ENCODE peak calls at places on chromosome 6, in ten cellular contexts. One of them, this sample, is unnamed.

GRCh38 chr6:15855311-15855710 is 192.5 kb upstream of the DTNBP1 start:
- DNase-seq in neural progenitor cell: no peak
- DNase-seq in Right ventricle myocardium superior: no peak
- DNase-seq in MV-4-11: no peak
- DNase-seq in HTR-8/SVneo: no peak
- DNase-seq in A549: no peak
- DNase-seq in Calu3: no peak
- DNase-seq in activated naive CD8-positive, alpha-beta T cell treated with anti-CD3 and anti-CD28 coated beads, Interleukin-2, amount 50 U/mL, for 24 hours: no peak
- DNase-seq in MG63: no peak
- DNase-seq in non-pigmented ciliary epithelial cell: no peak
- DNase-seq in this sample: no peak

GRCh38 chr6:106716966-106717365 is 87.6 kb downstream of the QRSL1 start:
- DNase-seq in HTR-8/SVneo: no peak
- DNase-seq in MG63: no peak
- DNase-seq in Right ventricle myocardium superior: no peak
- DNase-seq in non-pigmented ciliary epithelial cell: no peak
- DNase-seq in neural progenitor cell: no peak
- DNase-seq in MV-4-11: no peak
- DNase-seq in A549: no peak
- DNase-seq in activated naive CD8-positive, alpha-beta T cell treated with anti-CD3 and anti-CD28 coated beads, Interleukin-2, amount 50 U/mL, for 24 hours: no peak
- DNase-seq in Calu3: no peak
- DNase-seq in this sample: no peak

GRCh38 chr6:47687432-47687831 is 10.9 kb upstream of the ADGRF4 start:
- DNase-seq in Right ventricle myocardium superior: no peak
- DNase-seq in activated naive CD8-positive, alpha-beta T cell treated with anti-CD3 and anti-CD28 coated beads, Interleukin-2, amount 50 U/mL, for 24 hours: no peak
- DNase-seq in HTR-8/SVneo: no peak
- DNase-seq in MG63: no peak
- DNase-seq in neural progenitor cell: no peak
- DNase-seq in Calu3: no peak
- DNase-seq in non-pigmented ciliary epithelial cell: no peak
- DNase-seq in A549: no peak
- DNase-seq in MV-4-11: no peak
- DNase-seq in this sample: no peak

GRCh38 chr6:134937426-134937825 is 12.5 kb downstream of the ALDH8A1 start:
- DNase-seq in non-pigmented ciliary epithelial cell: no peak
- DNase-seq in A549: no peak
- DNase-seq in Calu3: no peak
- DNase-seq in MV-4-11: no peak
- DNase-seq in neural progenitor cell: no peak
- DNase-seq in HTR-8/SVneo: no peak
- DNase-seq in MG63: no peak
- DNase-seq in activated naive CD8-positive, alpha-beta T cell treated with anti-CD3 and anti-CD28 coated beads, Interleukin-2, amount 50 U/mL, for 24 hours: no peak
- DNase-seq in Right ventricle myocardium superior: no peak
- DNase-seq in this sample: no peak

GRCh38 chr6:148657053-148657452 is 89.8 kb upstream of the UST start:
- DNase-seq in HTR-8/SVneo: no peak
- DNase-seq in non-pigmented ciliary epithelial cell: no peak
- DNase-seq in Right ventricle myocardium superior: no peak
- DNase-seq in MG63: no peak
- DNase-seq in MV-4-11: peak
- DNase-seq in Calu3: no peak
- DNase-seq in A549: no peak
- DNase-seq in activated naive CD8-positive, alpha-beta T cell treated with anti-CD3 and anti-CD28 coated beads, Interleukin-2, amount 50 U/mL, for 24 hours: no peak
- DNase-seq in neural progenitor cell: no peak
- DNase-seq in this sample: no peak

GRCh38 chr6:48151142-48151541 is 40.1 kb upstream of the PTCHD4 start:
- DNase-seq in MV-4-11: no peak
- DNase-seq in neural progenitor cell: no peak
- DNase-seq in Calu3: no peak
- DNase-seq in HTR-8/SVneo: no peak
- DNase-seq in Right ventricle myocardium superior: no peak
- DNase-seq in MG63: peak
- DNase-seq in activated naive CD8-positive, alpha-beta T cell treated with anti-CD3 and anti-CD28 coated beads, Interleukin-2, amount 50 U/mL, for 24 hours: no peak
- DNase-seq in non-pigmented ciliary epithelial cell: peak
- DNase-seq in A549: no peak
- DNase-seq in this sample: no peak

GRCh38 chr6:49918787-49919186 is 45.2 kb downstream of the DEFB114 start:
- DNase-seq in Calu3: no peak
- DNase-seq in MV-4-11: no peak
- DNase-seq in non-pigmented ciliary epithelial cell: no peak
- DNase-seq in MG63: no peak
- DNase-seq in HTR-8/SVneo: no peak
- DNase-seq in Right ventricle myocardium superior: no peak
- DNase-seq in activated naive CD8-positive, alpha-beta T cell treated with anti-CD3 and anti-CD28 coated beads, Interleukin-2, amount 50 U/mL, for 24 hours: no peak
- DNase-seq in A549: no peak
- DNase-seq in neural progenitor cell: peak
- DNase-seq in this sample: no peak

GRCh38 chr6:142055219-142055618 is 77.5 kb upstream of the GJE1 start:
- DNase-seq in Right ventricle myocardium superior: no peak
- DNase-seq in Calu3: no peak
- DNase-seq in A549: no peak
- DNase-seq in HTR-8/SVneo: no peak
- DNase-seq in neural progenitor cell: no peak
- DNase-seq in MG63: no peak
- DNase-seq in non-pigmented ciliary epithelial cell: no peak
- DNase-seq in MV-4-11: no peak
- DNase-seq in activated naive CD8-positive, alpha-beta T cell treated with anti-CD3 and anti-CD28 coated beads, Interleukin-2, amount 50 U/mL, for 24 hours: no peak
- DNase-seq in this sample: no peak

GRCh38 chr6:153058291-153058690 is 55.8 kb upstream of the MTRF1L start:
- DNase-seq in HTR-8/SVneo: no peak
- DNase-seq in A549: no peak
- DNase-seq in neural progenitor cell: no peak
- DNase-seq in Calu3: no peak
- DNase-seq in Right ventricle myocardium superior: no peak
- DNase-seq in MG63: no peak
- DNase-seq in MV-4-11: no peak
- DNase-seq in activated naive CD8-positive, alpha-beta T cell treated with anti-CD3 and anti-CD28 coated beads, Interleukin-2, amount 50 U/mL, for 24 hours: no peak
- DNase-seq in non-pigmented ciliary epithelial cell: no peak
- DNase-seq in this sample: no peak

GRCh38 chr6:40930045-40930444 is 109.0 kb downstream of the UNC5CL start:
- DNase-seq in neural progenitor cell: no peak
- DNase-seq in MV-4-11: no peak
- DNase-seq in A549: no peak
- DNase-seq in HTR-8/SVneo: no peak
- DNase-seq in non-pigmented ciliary epithelial cell: no peak
- DNase-seq in Right ventricle myocardium superior: no peak
- DNase-seq in MG63: no peak
- DNase-seq in activated naive CD8-positive, alpha-beta T cell treated with anti-CD3 and anti-CD28 coated beads, Interleukin-2, amount 50 U/mL, for 24 hours: no peak
- DNase-seq in Calu3: no peak
- DNase-seq in this sample: no peak

GRCh38 chr6:108766419-108766818 is 81.8 kb upstream of the ARMC2 start:
- DNase-seq in Right ventricle myocardium superior: no peak
- DNase-seq in Calu3: no peak
- DNase-seq in HTR-8/SVneo: no peak
- DNase-seq in MG63: no peak
- DNase-seq in activated naive CD8-positive, alpha-beta T cell treated with anti-CD3 and anti-CD28 coated beads, Interleukin-2, amount 50 U/mL, for 24 hours: no peak
- DNase-seq in A549: no peak
- DNase-seq in MV-4-11: no peak
- DNase-seq in neural progenitor cell: no peak
- DNase-seq in non-pigmented ciliary epithelial cell: no peak
- DNase-seq in this sample: no peak

GRCh38 chr6:169095153-169095552 is 158.5 kb downstream of the THBS2 start:
- DNase-seq in Right ventricle myocardium superior: no peak
- DNase-seq in MG63: no peak
- DNase-seq in Calu3: no peak
- DNase-seq in MV-4-11: no peak
- DNase-seq in A549: no peak
- DNase-seq in HTR-8/SVneo: no peak
- DNase-seq in activated naive CD8-positive, alpha-beta T cell treated with anti-CD3 and anti-CD28 coated beads, Interleukin-2, amount 50 U/mL, for 24 hours: no peak
- DNase-seq in non-pigmented ciliary epithelial cell: no peak
- DNase-seq in neural progenitor cell: no peak
- DNase-seq in this sample: no peak

GRCh38 chr6:156887623-156888269 is 110.6 kb downstream of the ARID1B start:
- DNase-seq in non-pigmented ciliary epithelial cell: no peak
- DNase-seq in MV-4-11: no peak
- DNase-seq in HTR-8/SVneo: no peak
- DNase-seq in neural progenitor cell: no peak
- DNase-seq in Right ventricle myocardium superior: no peak
- DNase-seq in activated naive CD8-positive, alpha-beta T cell treated with anti-CD3 and anti-CD28 coated beads, Interleukin-2, amount 50 U/mL, for 24 hours: no peak
- DNase-seq in MG63: no peak
- DNase-seq in Calu3: no peak
- DNase-seq in A549: no peak
- DNase-seq in this sample: no peak

GRCh38 chr6:132236281-132236680 is 165.0 kb downstream of the MOXD1 start:
- DNase-seq in MG63: no peak
- DNase-seq in A549: no peak
- DNase-seq in MV-4-11: no peak
- DNase-seq in Calu3: no peak
- DNase-seq in Right ventricle myocardium superior: no peak
- DNase-seq in activated naive CD8-positive, alpha-beta T cell treated with anti-CD3 and anti-CD28 coated beads, Interleukin-2, amount 50 U/mL, for 24 hours: no peak
- DNase-seq in neural progenitor cell: no peak
- DNase-seq in non-pigmented ciliary epithelial cell: no peak
- DNase-seq in HTR-8/SVneo: no peak
- DNase-seq in this sample: no peak

GRCh38 chr6:34465551-34466241 is at the start of gene PACSIN1:
- DNase-seq in non-pigmented ciliary epithelial cell: no peak
- DNase-seq in activated naive CD8-positive, alpha-beta T cell treated with anti-CD3 and anti-CD28 coated beads, Interleukin-2, amount 50 U/mL, for 24 hours: peak
- DNase-seq in A549: no peak
- DNase-seq in MV-4-11: no peak
- DNase-seq in MG63: no peak
- DNase-seq in neural progenitor cell: peak
- DNase-seq in Calu3: peak
- DNase-seq in HTR-8/SVneo: no peak
- DNase-seq in Right ventricle myocardium superior: peak
- DNase-seq in this sample: peak

GRCh38 chr6:87183687-87184086 is 28.3 kb downstream of the ZNF292 start:
- DNase-seq in A549: no peak
- DNase-seq in MV-4-11: no peak
- DNase-seq in Right ventricle myocardium superior: no peak
- DNase-seq in Calu3: no peak
- DNase-seq in neural progenitor cell: no peak
- DNase-seq in MG63: peak
- DNase-seq in activated naive CD8-positive, alpha-beta T cell treated with anti-CD3 and anti-CD28 coated beads, Interleukin-2, amount 50 U/mL, for 24 hours: no peak
- DNase-seq in HTR-8/SVneo: no peak
- DNase-seq in non-pigmented ciliary epithelial cell: peak
- DNase-seq in this sample: no peak

GRCh38 chr6:157982580-157983438 is 1.1 kb downstream of the SYNJ2 start:
- DNase-seq in non-pigmented ciliary epithelial cell: no peak
- DNase-seq in MG63: peak
- DNase-seq in A549: peak
- DNase-seq in HTR-8/SVneo: no peak
- DNase-seq in activated naive CD8-positive, alpha-beta T cell treated with anti-CD3 and anti-CD28 coated beads, Interleukin-2, amount 50 U/mL, for 24 hours: no peak
- DNase-seq in MV-4-11: no peak
- DNase-seq in neural progenitor cell: peak
- DNase-seq in Right ventricle myocardium superior: no peak
- DNase-seq in Calu3: peak
- DNase-seq in this sample: no peak

GRCh38 chr6:117418320-117418719 is 7.4 kb downstream of the ROS1 start:
- DNase-seq in Calu3: no peak
- DNase-seq in non-pigmented ciliary epithelial cell: no peak
- DNase-seq in MG63: no peak
- DNase-seq in neural progenitor cell: no peak
- DNase-seq in HTR-8/SVneo: no peak
- DNase-seq in MV-4-11: no peak
- DNase-seq in activated naive CD8-positive, alpha-beta T cell treated with anti-CD3 and anti-CD28 coated beads, Interleukin-2, amount 50 U/mL, for 24 hours: no peak
- DNase-seq in A549: no peak
- DNase-seq in Right ventricle myocardium superior: no peak
- DNase-seq in this sample: no peak

GRCh38 chr6:97000138-97000537 is 75.6 kb downstream of the KLHL32 start:
- DNase-seq in activated naive CD8-positive, alpha-beta T cell treated with anti-CD3 and anti-CD28 coated beads, Interleukin-2, amount 50 U/mL, for 24 hours: no peak
- DNase-seq in MV-4-11: no peak
- DNase-seq in A549: no peak
- DNase-seq in neural progenitor cell: no peak
- DNase-seq in Calu3: no peak
- DNase-seq in Right ventricle myocardium superior: no peak
- DNase-seq in MG63: no peak
- DNase-seq in HTR-8/SVneo: no peak
- DNase-seq in non-pigmented ciliary epithelial cell: no peak
- DNase-seq in this sample: no peak

GRCh38 chr6:387293-387694 is 4.3 kb upstream of the IRF4 start:
- DNase-seq in MG63: peak
- DNase-seq in HTR-8/SVneo: no peak
- DNase-seq in neural progenitor cell: no peak
- DNase-seq in non-pigmented ciliary epithelial cell: no peak
- DNase-seq in A549: no peak
- DNase-seq in Right ventricle myocardium superior: no peak
- DNase-seq in Calu3: no peak
- DNase-seq in activated naive CD8-positive, alpha-beta T cell treated with anti-CD3 and anti-CD28 coated beads, Interleukin-2, amount 50 U/mL, for 24 hours: no peak
- DNase-seq in MV-4-11: peak
- DNase-seq in this sample: no peak

GRCh38 chr6:36660771-36661471 is 17.6 kb upstream of the CDKN1A start:
- DNase-seq in Right ventricle myocardium superior: peak
- DNase-seq in non-pigmented ciliary epithelial cell: no peak
- DNase-seq in Calu3: no peak
- DNase-seq in activated naive CD8-positive, alpha-beta T cell treated with anti-CD3 and anti-CD28 coated beads, Interleukin-2, amount 50 U/mL, for 24 hours: no peak
- DNase-seq in MV-4-11: no peak
- DNase-seq in A549: no peak
- DNase-seq in HTR-8/SVneo: no peak
- DNase-seq in neural progenitor cell: peak
- DNase-seq in MG63: no peak
- DNase-seq in this sample: no peak

GRCh38 chr6:79842382-79843040 is 104.8 kb downstream of the ELOVL4 start:
- DNase-seq in Right ventricle myocardium superior: no peak
- DNase-seq in HTR-8/SVneo: no peak
- DNase-seq in neural progenitor cell: no peak
- DNase-seq in A549: no peak
- DNase-seq in Calu3: no peak
- DNase-seq in non-pigmented ciliary epithelial cell: no peak
- DNase-seq in MV-4-11: no peak
- DNase-seq in MG63: no peak
- DNase-seq in activated naive CD8-positive, alpha-beta T cell treated with anti-CD3 and anti-CD28 coated beads, Interleukin-2, amount 50 U/mL, for 24 hours: no peak
- DNase-seq in this sample: no peak

GRCh38 chr6:161536141-161536735 is 262.4 kb upstream of the AGPAT4 start:
- DNase-seq in A549: no peak
- DNase-seq in MV-4-11: peak
- DNase-seq in activated naive CD8-positive, alpha-beta T cell treated with anti-CD3 and anti-CD28 coated beads, Interleukin-2, amount 50 U/mL, for 24 hours: no peak
- DNase-seq in Calu3: no peak
- DNase-seq in MG63: no peak
- DNase-seq in non-pigmented ciliary epithelial cell: no peak
- DNase-seq in HTR-8/SVneo: no peak
- DNase-seq in neural progenitor cell: peak
- DNase-seq in Right ventricle myocardium superior: no peak
- DNase-seq in this sample: no peak

GRCh38 chr6:157695301-157696030 is 127.6 kb upstream of the SNX9 start:
- DNase-seq in MV-4-11: no peak
- DNase-seq in Calu3: no peak
- DNase-seq in Right ventricle myocardium superior: no peak
- DNase-seq in neural progenitor cell: no peak
- DNase-seq in A549: no peak
- DNase-seq in HTR-8/SVneo: no peak
- DNase-seq in MG63: no peak
- DNase-seq in non-pigmented ciliary epithelial cell: no peak
- DNase-seq in activated naive CD8-positive, alpha-beta T cell treated with anti-CD3 and anti-CD28 coated beads, Interleukin-2, amount 50 U/mL, for 24 hours: no peak
- DNase-seq in this sample: no peak

GRCh38 chr6:169725270-169726048 is 1.2 kb upstream of the PHF10 start:
- DNase-seq in MV-4-11: peak
- DNase-seq in activated naive CD8-positive, alpha-beta T cell treated with anti-CD3 and anti-CD28 coated beads, Interleukin-2, amount 50 U/mL, for 24 hours: peak
- DNase-seq in Right ventricle myocardium superior: peak
- DNase-seq in HTR-8/SVneo: peak
- DNase-seq in A549: peak
- DNase-seq in Calu3: peak
- DNase-seq in neural progenitor cell: peak
- DNase-seq in MG63: peak
- DNase-seq in non-pigmented ciliary epithelial cell: peak
- DNase-seq in this sample: no peak

GRCh38 chr6:6474170-6474920 is 114.2 kb upstream of the LY86 start:
- DNase-seq in non-pigmented ciliary epithelial cell: no peak
- DNase-seq in A549: no peak
- DNase-seq in HTR-8/SVneo: no peak
- DNase-seq in MV-4-11: no peak
- DNase-seq in Right ventricle myocardium superior: no peak
- DNase-seq in neural progenitor cell: no peak
- DNase-seq in Calu3: no peak
- DNase-seq in MG63: no peak
- DNase-seq in activated naive CD8-positive, alpha-beta T cell treated with anti-CD3 and anti-CD28 coated beads, Interleukin-2, amount 50 U/mL, for 24 hours: no peak
- DNase-seq in this sample: no peak

GRCh38 chr6:25464225-25464624 is 185.1 kb downstream of the CARMIL1 start:
- DNase-seq in non-pigmented ciliary epithelial cell: no peak
- DNase-seq in MG63: no peak
- DNase-seq in HTR-8/SVneo: no peak
- DNase-seq in Calu3: no peak
- DNase-seq in activated naive CD8-positive, alpha-beta T cell treated with anti-CD3 and anti-CD28 coated beads, Interleukin-2, amount 50 U/mL, for 24 hours: no peak
- DNase-seq in MV-4-11: no peak
- DNase-seq in A549: no peak
- DNase-seq in neural progenitor cell: no peak
- DNase-seq in Right ventricle myocardium superior: no peak
- DNase-seq in this sample: no peak

GRCh38 chr6:166526937-166527336 is 59.5 kb downstream of the RAMACL start:
- DNase-seq in non-pigmented ciliary epithelial cell: no peak
- DNase-seq in neural progenitor cell: no peak
- DNase-seq in MV-4-11: no peak
- DNase-seq in HTR-8/SVneo: no peak
- DNase-seq in Calu3: no peak
- DNase-seq in A549: no peak
- DNase-seq in activated naive CD8-positive, alpha-beta T cell treated with anti-CD3 and anti-CD28 coated beads, Interleukin-2, amount 50 U/mL, for 24 hours: no peak
- DNase-seq in Right ventricle myocardium superior: no peak
- DNase-seq in MG63: no peak
- DNase-seq in this sample: no peak